ENCODE peak calls at places on chromosomes 12 and 14, in eight cellular contexts. D, G, E, V, M, O, F and X are unnamed samples.

GRCh38 chr14:34228663-34229001 is 233.4 kb downstream of the SPTSSA start:
- DNase-seq in O (no peak), V (no peak), G (no peak), E (no peak), M (no peak), F (no peak), D (no peak), X (no peak)

GRCh38 chr12:68915055-68915454 is 17.9 kb downstream of the CPM start:
- DNase-seq in V (no peak), D (no peak), G (no peak), F (peak; percentile 87), E (no peak), M (no peak), O (peak; percentile 59), X (no peak)

GRCh38 chr14:50718949-50719348 is 50.8 kb upstream of the SAV1 start:
- DNase-seq in E (no peak), V (no peak), M (no peak), F (no peak), O (no peak), D (no peak), G (no peak), X (no peak)

GRCh38 chr14:50059773-50060629 is 56.4 kb downstream of the VCPKMT start:
- DNase-seq in D (no peak), V (peak; percentile 47), O (no peak), G (no peak), E (no peak), M (no peak), F (no peak), X (no peak)

GRCh38 chr12:49260831-49261363 is 4.0 kb upstream of the TUBA1C start:
- DNase-seq in D (no peak), G (no peak), F (no peak), E (no peak), O (no peak), V (no peak), M (no peak), X (no peak)

GRCh38 chr12:95774311-95775045 is 16.1 kb downstream of the NTN4 start:
- DNase-seq in G (no peak), E (no peak), D (no peak), V (no peak), M (no peak), F (peak; percentile 79), O (peak; percentile 64), X (no peak)

GRCh38 chr12:67430708-67431335 is 161.7 kb downstream of the CAND1 start:
- DNase-seq in D (no peak), V (no peak), F (no peak), G (no peak), O (peak; percentile 19), M (peak; percentile 67), E (no peak), X (no peak)

GRCh38 chr14:104093366-104094055 is 8.0 kb downstream of the ASPG start:
- DNase-seq in F (no peak), G (no peak), V (no peak), O (peak; percentile 23), M (no peak), E (peak; percentile 76), D (no peak), X (no peak)

GRCh38 chr12:78530065-78530765 is 334.4 kb upstream of the SYT1 start:
- DNase-seq in M (no peak), O (no peak), F (peak; percentile 38), D (no peak), G (no peak), E (no peak), V (no peak), X (no peak)

GRCh38 chr14:75009176-75009575 is 6.5 kb downstream of the EIF2B2 start:
- DNase-seq in O (no peak), E (no peak), D (no peak), M (no peak), G (no peak), V (no peak), F (no peak), X (no peak)

GRCh38 chr14:75013290-75013689 is 10.6 kb downstream of the EIF2B2 start:
- DNase-seq in O (no peak), D (no peak), V (no peak), E (no peak), F (no peak), G (no peak), M (no peak), X (no peak)

GRCh38 chr14:75010472-75010871 is 7.8 kb downstream of the EIF2B2 start:
- DNase-seq in G (no peak), O (no peak), M (no peak), V (no peak), E (no peak), F (no peak), D (no peak), X (no peak)

GRCh38 chr14:75015496-75015895 is 12.8 kb downstream of the EIF2B2 start:
- DNase-seq in F (no peak), O (no peak), G (no peak), E (no peak), M (no peak), V (no peak), D (no peak), X (no peak)

GRCh38 chr14:75011356-75012097 is 8.8 kb downstream of the EIF2B2 start:
- DNase-seq in O (peak; percentile 48), G (no peak), E (no peak), V (no peak), M (no peak), D (no peak), F (peak; percentile 78), X (no peak)
- H3K27ac ChIP-seq in O (peak overlapping the region; percentile 36), G (no peak overlapping the region), E (no peak overlapping the region), V (peak overlapping the region; percentile 7), M (no peak overlapping the region), D (no peak overlapping the region), F (peak overlapping the region; percentile 72), X (no peak overlapping the region)

GRCh38 chr14:64232944-64233343 is 61.2 kb downstream of the ESR2 start:
- DNase-seq in G (no peak), F (no peak), O (no peak), V (no peak), D (no peak), M (no peak), E (no peak), X (no peak)
- H3K27ac ChIP-seq in G (no peak overlapping the region), F (peak overlapping the region; percentile 49), O (peak overlapping the region; percentile 57), V (no peak overlapping the region), D (no peak overlapping the region), M (no peak overlapping the region), E (no peak overlapping the region), X (no peak overlapping the region)

DNA sequence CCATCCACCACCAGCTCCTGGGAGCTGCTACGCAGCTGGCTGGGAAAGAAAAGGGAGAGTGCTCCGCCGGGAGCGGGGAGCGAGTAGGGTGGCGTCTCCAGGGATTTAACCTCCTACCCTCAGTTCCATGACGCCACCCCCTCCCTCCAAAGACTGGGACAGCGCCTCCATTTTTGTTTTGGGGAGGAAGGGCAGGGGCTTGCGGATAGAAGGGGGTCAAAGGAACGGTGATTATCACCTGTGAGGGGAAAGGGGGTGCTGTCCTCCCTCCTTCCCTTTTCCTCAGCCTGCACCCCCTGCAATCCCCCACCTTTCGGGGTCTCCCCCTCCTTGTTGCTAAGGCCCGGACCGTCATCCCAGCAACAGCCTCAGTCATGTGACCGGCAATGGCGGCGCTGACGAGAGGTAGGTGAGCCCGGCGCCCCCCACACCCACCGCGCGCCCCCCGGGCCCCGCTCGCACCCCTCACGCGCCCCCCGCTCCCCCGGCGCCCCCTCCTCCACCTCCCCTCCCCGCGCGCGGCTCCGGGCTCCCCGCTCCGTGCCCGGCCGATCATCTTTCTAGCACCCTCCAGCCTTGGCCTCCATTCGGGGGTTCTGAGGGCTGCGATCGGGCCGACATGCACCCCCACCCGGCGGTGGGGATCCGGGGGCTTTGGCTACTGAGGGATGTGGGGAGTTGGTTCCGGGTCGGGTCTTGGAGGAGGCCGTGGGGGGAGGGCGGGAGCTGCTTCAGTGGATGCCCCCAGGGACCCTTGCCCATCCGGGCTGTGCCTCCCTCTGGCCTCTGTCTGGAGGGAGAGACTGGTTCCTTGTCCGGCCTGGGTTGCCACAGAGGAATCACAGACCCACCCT is at the start of gene DTX3:
- DNase-seq in V (peak; percentile 31), O (no peak), D (peak; percentile 24), M (peak; percentile 67), F (no peak), G (peak; percentile 39), E (no peak), X (no peak)
- H3K27ac ChIP-seq in V (peak within 1 kb of the TSS; percentile 61), O (no peak within 1 kb of the TSS), D (peak within 1 kb of the TSS; percentile 87), M (peak within 1 kb of the TSS; percentile 98), F (peak within 1 kb of the TSS; percentile 85), G (peak within 1 kb of the TSS; percentile 24), E (no peak within 1 kb of the TSS), X (peak within 1 kb of the TSS; percentile 8)

DNA sequence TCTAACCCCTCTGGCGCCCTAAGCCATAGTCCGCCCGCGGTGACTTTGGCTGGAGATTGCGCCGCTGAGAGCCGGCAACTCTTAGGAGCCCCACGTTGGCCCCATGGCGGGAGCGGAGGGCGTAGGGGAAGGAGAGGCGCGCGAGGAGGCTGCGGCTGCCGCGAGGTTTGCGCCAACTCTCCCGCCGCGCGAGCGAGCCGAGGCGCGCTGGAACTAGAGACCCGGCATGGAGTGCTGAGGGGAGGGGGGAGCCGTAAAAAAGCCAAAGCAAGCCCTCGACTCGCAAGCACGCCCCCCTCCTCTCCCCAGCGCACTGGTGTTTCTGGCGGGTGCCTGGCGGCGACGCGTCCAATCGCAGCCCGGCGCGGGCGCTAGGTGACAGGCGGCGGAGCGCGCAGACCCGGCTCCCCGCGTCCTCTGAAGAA is at the start of gene SYT10:
- DNase-seq in F (no peak), E (peak; percentile 53), D (no peak), O (no peak), V (no peak), M (peak; percentile 14), G (no peak), X (no peak)
- H3K27ac ChIP-seq in F (no peak within 1 kb of the TSS), E (peak within 1 kb of the TSS; percentile 75), D (no peak within 1 kb of the TSS), O (no peak within 1 kb of the TSS), V (no peak within 1 kb of the TSS), M (no peak within 1 kb of the TSS), G (no peak within 1 kb of the TSS), X (no peak within 1 kb of the TSS)

DNA sequence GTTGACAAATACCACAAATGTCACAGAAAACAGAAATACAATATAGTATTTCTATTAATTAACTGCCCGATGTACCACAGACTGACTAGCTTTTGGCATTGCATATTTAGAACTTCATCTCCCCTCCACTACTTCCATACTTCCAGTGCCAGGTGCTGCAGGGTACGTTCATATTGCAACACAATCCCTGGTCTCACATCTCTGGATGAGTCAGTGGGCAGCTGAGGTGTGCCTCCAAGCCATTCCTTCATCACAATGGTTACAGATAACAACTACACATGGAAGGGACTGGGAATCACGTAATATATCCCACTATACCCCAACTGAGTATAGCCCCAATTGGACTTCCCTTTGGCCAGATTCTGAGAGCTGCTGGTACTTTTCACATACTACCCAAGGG is 31.1 kb downstream of the CCDC198 start:
- DNase-seq in E (no peak), M (no peak), F (no peak), O (peak; percentile 55), G (no peak), D (no peak), V (no peak), X (no peak)
- H3K27ac ChIP-seq in E (no peak overlapping the region), M (no peak overlapping the region), F (no peak overlapping the region), O (no peak overlapping the region), G (no peak overlapping the region), D (no peak overlapping the region), V (no peak overlapping the region), X (no peak overlapping the region)